ENCODE peak calls at places on chromosomes 6 and 20, in seven cellular contexts. C is aorta; I is activated effector memory CD4-positive, alpha-beta T cell treated with anti-CD3 and anti-CD28 coated beads, Interleukin-2, amount 50 U/mL, for 16 hours; T is brain pericyte; H is naive thymus-derived CD8-positive, alpha-beta T cell; W is NCI-H460; V is stimulated activated CD8-positive, alpha-beta memory T cell treated with anti-CD3 and anti-CD28 coated beads, Interleukin-12 subunit alpha, Interleukin-12 subunit beta, amount 100 ng/mL, for 1 hour. F is an unnamed sample.

GRCh38 chr20:32333988-32334885 is 23.9 kb upstream of the ASXL1 start:
- DNase-seq in T (no peak), I (peak), W (peak), H (no peak), C (no peak), V (peak), F (no peak)

GRCh38 chr6:51209651-51210050 is 391.0 kb downstream of the TFAP2B start:
- DNase-seq in I (no peak), H (no peak), V (no peak), T (no peak), W (no peak), C (no peak), F (no peak)

GRCh38 chr20:60484316-60484715 is 526.1 kb downstream of the CDH26 start:
- DNase-seq in I (no peak), W (no peak), H (no peak), T (no peak), V (no peak), C (no peak), F (no peak)

GRCh38 chr20:23441850-23442313 is 2.4 kb downstream of the CSTL1 start:
- DNase-seq in V (peak), W (peak), H (peak), I (peak), C (peak), T (peak), F (peak)

GRCh38 chr6:156534594-156534993 is 242.6 kb upstream of the ARID1B start:
- DNase-seq in W (no peak), T (no peak), V (no peak), C (no peak), H (no peak), I (no peak), F (no peak)

GRCh38 chr20:46400253-46400652 is 6.2 kb downstream of the ELMO2 start:
- DNase-seq in T (no peak), V (no peak), H (no peak), C (no peak), W (no peak), I (no peak), F (no peak)

GRCh38 chr20:60249436-60249835 is 291.2 kb downstream of the CDH26 start:
- DNase-seq in H (no peak), I (no peak), T (no peak), V (no peak), C (no peak), W (peak), F (no peak)

GRCh38 chr6:1231941-1232340 is 80.0 kb upstream of the FOXQ1 start:
- DNase-seq in V (no peak), C (no peak), I (no peak), T (no peak), H (no peak), W (peak), F (no peak)

GRCh38 chr6:130965657-130966056 is 97.4 kb downstream of the EPB41L2 start:
- DNase-seq in T (no peak), C (no peak), V (no peak), H (no peak), I (no peak), W (no peak), F (no peak)

GRCh38 chr20:60210779-60211617 is 252.8 kb downstream of the CDH26 start:
- DNase-seq in H (peak), T (peak), W (peak), C (peak), I (peak), V (peak), F (peak)

GRCh38 chr20:5834436-5835005 is 84.3 kb downstream of the SHLD1 start:
- DNase-seq in T (no peak), V (no peak), I (no peak), H (no peak), W (no peak), C (no peak), F (no peak)

GRCh38 chr6:118285791-118286190 is 262.3 kb upstream of the PLN start:
- DNase-seq in W (no peak), T (no peak), I (no peak), H (no peak), C (no peak), V (no peak), F (no peak)

GRCh38 chr6:15791401-15792137 is 128.7 kb upstream of the DTNBP1 start:
- DNase-seq in I (no peak), W (no peak), C (no peak), H (no peak), V (no peak), T (no peak), F (peak)

GRCh38 chr6:169902604-169903003 is 151.2 kb downstream of the ERMARD start:
- DNase-seq in C (no peak), T (no peak), I (no peak), V (no peak), W (no peak), H (no peak), F (no peak)

GRCh38 chr6:74867286-74867685 is 338.6 kb downstream of the COL12A1 start:
- DNase-seq in C (no peak), H (no peak), W (no peak), V (no peak), T (no peak), I (no peak), F (no peak)

GRCh38 chr6:24902782-24903181 is 33.0 kb downstream of the RIPOR2 start:
- DNase-seq in I (no peak), V (no peak), W (no peak), C (no peak), H (no peak), T (no peak), F (no peak)

GRCh38 chr6:46258249-46258648 is 87.5 kb upstream of the ENPP5 start:
- DNase-seq in I (no peak), W (no peak), V (no peak), T (no peak), C (no peak), H (no peak), F (no peak)

GRCh38 chr20:47546184-47547033 is 44.7 kb downstream of the NCOA3 start:
- DNase-seq in H (no peak), C (no peak), T (peak), W (no peak), I (no peak), V (no peak), F (no peak)

GRCh38 chr6:121187833-121188200 is 146.5 kb downstream of the TBC1D32 start:
- DNase-seq in H (no peak), W (no peak), I (no peak), C (no peak), V (no peak), T (no peak), F (no peak)

GRCh38 chr20:62364911-62365736 is 2.0 kb downstream of the LAMA5 start:
- DNase-seq in T (no peak), W (no peak), I (no peak), V (no peak), H (no peak), C (peak), F (no peak)

GRCh38 chr20:58636396-58636982 is 14.6 kb upstream of the STX16 start:
- DNase-seq in W (no peak), V (no peak), C (peak), H (no peak), T (no peak), I (peak), F (no peak)

GRCh38 chr6:168456907-168457771 is 16.2 kb downstream of the SMOC2 start:
- DNase-seq in W (no peak), C (no peak), I (no peak), T (no peak), V (no peak), H (no peak), F (no peak)

GRCh38 chr6:13412639-13413465 is 74.5 kb downstream of the GFOD1 start:
- DNase-seq in H (no peak), W (no peak), V (no peak), T (no peak), I (no peak), C (no peak), F (no peak)

GRCh38 chr6:37258716-37259115 is 772 bp upstream of the TMEM217 start:
- DNase-seq in H (no peak), V (no peak), C (no peak), W (no peak), T (no peak), I (no peak), F (no peak)

GRCh38 chr6:118382126-118382525 is 166.0 kb upstream of the PLN start:
- DNase-seq in V (no peak), C (no peak), H (no peak), T (no peak), W (no peak), I (no peak), F (no peak)

GRCh38 chr6:10528170-10528981 is 7.2 kb downstream of the GCNT2 start:
- DNase-seq in V (no peak), H (peak), W (no peak), T (no peak), I (peak), C (no peak), F (peak)

GRCh38 chr20:8673116-8673515 is 395.8 kb upstream of the PLCB4 start:
- DNase-seq in V (no peak), W (no peak), I (no peak), C (no peak), H (no peak), T (no peak), F (no peak)

GRCh38 chr6:122385857-122386256 is 13.6 kb upstream of the HSF2 start:
- DNase-seq in V (no peak), I (no peak), T (no peak), W (no peak), H (no peak), C (no peak), F (no peak)

GRCh38 chr6:68094070-68094469 is 541.0 kb upstream of the ADGRB3 start:
- DNase-seq in I (no peak), C (no peak), H (no peak), W (no peak), T (no peak), V (no peak), F (no peak)

GRCh38 chr6:84137989-84138575 is 89.4 kb downstream of the CEP162 start:
- DNase-seq in C (no peak), H (no peak), I (no peak), W (peak), V (no peak), T (peak), F (no peak)

GRCh38 chr6:72653032-72653431 is 31.2 kb downstream of the KCNQ5 start:
- DNase-seq in W (no peak), C (no peak), I (no peak), H (no peak), T (no peak), V (no peak), F (no peak)

GRCh38 chr6:22062807-22063408 is 233.9 kb downstream of the PRL start:
- DNase-seq in I (peak), T (no peak), H (peak), W (no peak), C (no peak), V (peak), F (no peak)

GRCh38 chr20:53837126-53837826 is 233.1 kb downstream of the BCAS1 start:
- DNase-seq in C (no peak), V (no peak), I (no peak), T (no peak), W (no peak), H (no peak), F (no peak)

F was measured in HuH-7.